ENCODE peak calls at places on chromosomes 4 and X, in five cellular contexts. One of them, this sample, is unnamed.

GRCh38 chr4:179625391-179625790 is 2183.2 kb upstream of the AGA start:
- DNase-seq in progenitor cell of endocrine pancreas: no peak
- DNase-seq in Calu3: no peak
- DNase-seq in left ventricle myocardium inferior: no peak
- DNase-seq in neural progenitor cell: peak; percentile 18
- DNase-seq in this sample: no peak

GRCh38 chr4:120673696-120674095 is 248.8 kb downstream of the PRDM5 start:
- DNase-seq in progenitor cell of endocrine pancreas: no peak
- DNase-seq in Calu3: no peak
- DNase-seq in left ventricle myocardium inferior: no peak
- DNase-seq in neural progenitor cell: no peak
- DNase-seq in this sample: no peak

GRCh38 chrX:119784747-119785446 is 6.5 kb downstream of the RPL39 start:
- DNase-seq in progenitor cell of endocrine pancreas: no peak
- DNase-seq in Calu3: peak; percentile 62
- DNase-seq in left ventricle myocardium inferior: no peak
- DNase-seq in neural progenitor cell: peak; percentile 24
- DNase-seq in this sample: no peak

GRCh38 chr4:105520819-105521790 is 31.3 kb upstream of the ARHGEF38 start:
- DNase-seq in progenitor cell of endocrine pancreas: no peak
- DNase-seq in Calu3: peak; percentile 55
- DNase-seq in left ventricle myocardium inferior: no peak
- DNase-seq in neural progenitor cell: peak; percentile 68
- DNase-seq in this sample: no peak

GRCh38 chrX:64204252-64204651 is 1.3 kb downstream of the AMER1 start:
- DNase-seq in progenitor cell of endocrine pancreas: no peak
- DNase-seq in Calu3: no peak
- DNase-seq in left ventricle myocardium inferior: peak; percentile 17
- DNase-seq in neural progenitor cell: peak; percentile 47
- DNase-seq in this sample: no peak

GRCh38 chr4:11130195-11130975 is 298.3 kb downstream of the HS3ST1 start:
- DNase-seq in progenitor cell of endocrine pancreas: no peak
- DNase-seq in Calu3: no peak
- DNase-seq in left ventricle myocardium inferior: no peak
- DNase-seq in neural progenitor cell: no peak
- DNase-seq in this sample: no peak

GRCh38 chr4:30269850-30270249 is 450.3 kb upstream of the PCDH7 start:
- DNase-seq in progenitor cell of endocrine pancreas: no peak
- DNase-seq in Calu3: no peak
- DNase-seq in left ventricle myocardium inferior: no peak
- DNase-seq in neural progenitor cell: no peak
- DNase-seq in this sample: no peak

GRCh38 chr4:126242679-126243390 is 928.1 kb downstream of the FAT4 start:
- DNase-seq in progenitor cell of endocrine pancreas: no peak
- DNase-seq in Calu3: no peak
- DNase-seq in left ventricle myocardium inferior: peak; percentile 63
- DNase-seq in neural progenitor cell: peak; percentile 5
- DNase-seq in this sample: no peak

GRCh38 chr4:73718375-73719373 is 21.7 kb upstream of the CXCL8 start:
- DNase-seq in progenitor cell of endocrine pancreas: no peak
- DNase-seq in Calu3: no peak
- DNase-seq in left ventricle myocardium inferior: no peak
- DNase-seq in neural progenitor cell: no peak
- DNase-seq in this sample: no peak

GRCh38 chr4:95048296-95048695 is 290.5 kb downstream of the BMPR1B start:
- DNase-seq in progenitor cell of endocrine pancreas: no peak
- DNase-seq in Calu3: no peak
- DNase-seq in left ventricle myocardium inferior: no peak
- DNase-seq in neural progenitor cell: no peak
- DNase-seq in this sample: no peak

GRCh38 chr4:150402968-150403367 is 179.0 kb upstream of the MAB21L2 start:
- DNase-seq in progenitor cell of endocrine pancreas: no peak
- DNase-seq in Calu3: peak; percentile 27
- DNase-seq in left ventricle myocardium inferior: peak; percentile 57
- DNase-seq in neural progenitor cell: peak; percentile 24
- DNase-seq in this sample: no peak

DNA sequence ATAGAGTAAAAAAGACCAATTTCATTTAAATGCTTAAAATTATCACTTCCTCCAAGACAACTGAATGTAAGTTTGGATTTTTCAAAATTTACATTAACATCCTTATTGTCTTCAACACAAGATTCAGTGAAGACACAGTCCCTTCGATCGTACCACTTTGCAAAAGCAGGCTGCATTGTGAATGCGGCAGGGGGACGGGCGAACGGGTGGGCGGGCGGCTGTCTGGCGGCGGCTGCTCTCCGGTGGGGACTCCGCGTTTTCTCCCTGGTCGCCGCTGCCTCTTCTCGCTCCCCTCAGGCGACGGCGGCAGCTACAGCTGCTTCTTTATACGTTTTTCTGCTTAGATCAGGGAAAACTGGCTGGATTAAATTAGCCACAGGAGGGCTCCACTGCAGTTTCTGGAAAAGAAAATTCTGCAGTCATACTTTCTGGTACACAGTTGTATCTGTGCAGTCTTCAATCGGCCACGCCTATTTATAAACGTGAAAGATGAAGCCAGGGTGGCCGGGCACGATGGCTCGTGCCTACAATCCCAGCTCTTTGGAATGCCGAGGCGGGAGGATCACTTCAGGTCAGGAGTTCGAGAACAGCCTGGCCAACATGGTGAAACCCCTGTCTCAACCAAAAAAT is 33.9 kb upstream of the HPF1 start:
- DNase-seq in progenitor cell of endocrine pancreas: peak; percentile 39
- DNase-seq in Calu3: peak; percentile 59
- DNase-seq in left ventricle myocardium inferior: no peak
- DNase-seq in neural progenitor cell: peak; percentile 81
- DNase-seq in this sample: no peak
- TF ChIP-seq CTCF in progenitor cell of endocrine pancreas: peak; percentile 66
- TF ChIP-seq CTCF in Calu3: peak; percentile 23
- TF ChIP-seq CTCF in left ventricle myocardium inferior: peak; percentile 64
- TF ChIP-seq CTCF in neural progenitor cell: peak; percentile 50
- TF ChIP-seq CTCF in this sample: peak; percentile 63

DNA sequence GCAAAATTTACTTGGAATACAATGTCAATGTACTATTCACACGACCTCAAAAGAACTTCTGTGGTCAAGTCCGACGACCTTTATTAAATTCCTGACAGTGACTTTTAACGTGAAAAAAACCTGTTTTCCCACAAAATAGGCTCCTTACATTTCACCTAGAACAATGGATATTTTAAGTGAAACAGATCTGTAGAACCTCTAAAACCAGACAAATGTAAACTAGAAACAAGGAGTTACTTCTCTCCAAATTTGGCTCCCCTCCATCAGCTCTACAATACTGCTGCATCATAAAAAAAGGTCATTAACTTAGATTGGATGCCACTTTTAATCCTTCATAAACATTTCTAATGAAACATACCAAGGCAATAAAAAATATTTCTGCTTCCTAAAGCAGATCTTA is 1.2 kb downstream of the NEK1 start:
- DNase-seq in progenitor cell of endocrine pancreas: no peak
- DNase-seq in Calu3: no peak
- DNase-seq in left ventricle myocardium inferior: no peak
- DNase-seq in neural progenitor cell: no peak
- DNase-seq in this sample: no peak
- TF ChIP-seq CTCF in progenitor cell of endocrine pancreas: no peak
- TF ChIP-seq CTCF in Calu3: no peak
- TF ChIP-seq CTCF in left ventricle myocardium inferior: no peak
- TF ChIP-seq CTCF in neural progenitor cell: no peak
- TF ChIP-seq CTCF in this sample: no peak

GRCh38 chr4:56908206-56909082 is 744 bp downstream of the REST start:
- DNase-seq in progenitor cell of endocrine pancreas: peak; percentile 68
- DNase-seq in Calu3: peak; percentile 66
- DNase-seq in left ventricle myocardium inferior: peak; percentile 60
- DNase-seq in neural progenitor cell: peak; percentile 95
- DNase-seq in this sample: no peak
- TF ChIP-seq CTCF in progenitor cell of endocrine pancreas: no peak
- TF ChIP-seq CTCF in Calu3: no peak
- TF ChIP-seq CTCF in left ventricle myocardium inferior: no peak
- TF ChIP-seq CTCF in neural progenitor cell: no peak
- TF ChIP-seq CTCF in this sample: no peak

DNA sequence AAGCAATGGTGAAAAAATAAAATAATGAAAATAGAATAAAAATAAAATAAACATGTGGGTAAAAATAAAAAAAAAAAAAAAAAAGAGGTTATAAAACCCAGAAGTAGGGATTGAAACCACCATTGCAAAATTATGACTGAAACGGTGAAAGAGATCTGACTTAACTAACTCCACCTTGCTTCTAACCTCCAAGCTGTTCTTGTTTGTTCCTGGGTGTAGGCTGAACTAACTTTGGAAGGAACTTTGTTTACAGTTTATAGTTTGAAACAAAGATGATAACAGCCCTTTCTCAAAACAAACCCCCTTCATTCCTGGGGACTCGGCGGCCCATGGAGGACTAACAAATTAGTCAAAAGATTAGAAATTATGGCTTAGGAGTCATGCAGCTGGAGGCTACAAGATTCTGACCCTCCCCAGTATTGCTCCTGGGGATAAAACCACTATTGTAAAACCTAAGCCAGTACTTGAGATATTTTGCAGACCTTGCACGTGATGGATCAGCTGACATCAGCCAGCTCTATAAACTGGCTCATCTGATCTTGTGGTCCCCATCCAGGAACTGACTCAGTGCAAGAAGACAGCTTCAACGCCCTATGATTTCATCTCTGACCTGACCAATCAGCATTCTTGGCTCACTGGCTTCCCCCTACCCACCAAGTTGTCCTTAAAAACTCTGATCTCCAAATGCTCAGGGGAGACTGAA is 30.4 kb downstream of the DDX60L start:
- DNase-seq in progenitor cell of endocrine pancreas: no peak
- DNase-seq in Calu3: no peak
- DNase-seq in left ventricle myocardium inferior: no peak
- DNase-seq in neural progenitor cell: no peak
- DNase-seq in this sample: no peak
- TF ChIP-seq CTCF in progenitor cell of endocrine pancreas: no peak
- TF ChIP-seq CTCF in Calu3: no peak
- TF ChIP-seq CTCF in left ventricle myocardium inferior: no peak
- TF ChIP-seq CTCF in neural progenitor cell: no peak
- TF ChIP-seq CTCF in this sample: no peak

DNA sequence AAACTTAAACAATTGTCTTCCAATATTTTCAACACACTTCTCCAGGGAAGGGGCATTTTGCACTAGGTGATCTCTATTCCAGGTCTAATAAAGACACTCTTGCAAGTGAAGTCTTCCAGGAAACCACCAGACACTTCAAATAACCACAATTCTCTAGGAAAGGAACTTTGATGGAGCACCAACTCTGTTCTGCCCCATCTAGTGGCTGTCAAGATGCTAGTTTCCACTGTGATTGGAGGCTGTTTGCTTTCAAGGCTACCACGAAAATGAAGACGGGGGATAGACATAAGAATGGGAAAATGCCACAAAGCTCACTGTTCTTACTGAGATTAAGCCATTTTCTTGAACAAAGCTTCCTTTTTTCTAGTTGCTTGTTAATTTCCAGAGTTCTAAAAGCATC is 100.6 kb upstream of the F9 start:
- DNase-seq in progenitor cell of endocrine pancreas: no peak
- DNase-seq in Calu3: no peak
- DNase-seq in left ventricle myocardium inferior: no peak
- DNase-seq in neural progenitor cell: peak; percentile 40
- DNase-seq in this sample: no peak
- TF ChIP-seq CTCF in progenitor cell of endocrine pancreas: peak; percentile 38
- TF ChIP-seq CTCF in Calu3: no peak
- TF ChIP-seq CTCF in left ventricle myocardium inferior: peak; percentile 26
- TF ChIP-seq CTCF in neural progenitor cell: peak; percentile 48
- TF ChIP-seq CTCF in this sample: no peak

GRCh38 chr4:3637326-3638016 is 105.2 kb upstream of the LRPAP1 start:
- DNase-seq in progenitor cell of endocrine pancreas: no peak
- DNase-seq in Calu3: no peak
- DNase-seq in left ventricle myocardium inferior: no peak
- DNase-seq in neural progenitor cell: no peak
- DNase-seq in this sample: no peak
- TF ChIP-seq CTCF in progenitor cell of endocrine pancreas: no peak
- TF ChIP-seq CTCF in Calu3: no peak
- TF ChIP-seq CTCF in left ventricle myocardium inferior: no peak
- TF ChIP-seq CTCF in neural progenitor cell: no peak
- TF ChIP-seq CTCF in this sample: no peak

GRCh38 chr4:1776521-1777161 is 16.5 kb upstream of the FGFR3 start:
- DNase-seq in progenitor cell of endocrine pancreas: no peak
- DNase-seq in Calu3: no peak
- DNase-seq in left ventricle myocardium inferior: no peak
- DNase-seq in neural progenitor cell: no peak
- DNase-seq in this sample: no peak
- TF ChIP-seq CTCF in progenitor cell of endocrine pancreas: no peak
- TF ChIP-seq CTCF in Calu3: no peak
- TF ChIP-seq CTCF in left ventricle myocardium inferior: no peak
- TF ChIP-seq CTCF in neural progenitor cell: no peak
- TF ChIP-seq CTCF in this sample: no peak

GRCh38 chr4:157983300-157983699 is 189.5 kb downstream of the GASK1B start:
- DNase-seq in progenitor cell of endocrine pancreas: no peak
- DNase-seq in Calu3: no peak
- DNase-seq in left ventricle myocardium inferior: no peak
- DNase-seq in neural progenitor cell: no peak
- DNase-seq in this sample: no peak

GRCh38 chr4:157984285-157984911 is 188.4 kb downstream of the GASK1B start:
- DNase-seq in progenitor cell of endocrine pancreas: no peak
- DNase-seq in Calu3: no peak
- DNase-seq in left ventricle myocardium inferior: no peak
- DNase-seq in neural progenitor cell: no peak
- DNase-seq in this sample: no peak

GRCh38 chr4:157977086-157977485 is 195.7 kb downstream of the GASK1B start:
- DNase-seq in progenitor cell of endocrine pancreas: no peak
- DNase-seq in Calu3: no peak
- DNase-seq in left ventricle myocardium inferior: no peak
- DNase-seq in neural progenitor cell: no peak
- DNase-seq in this sample: no peak

GRCh38 chr4:157980158-157980557 is 192.7 kb downstream of the GASK1B start:
- DNase-seq in progenitor cell of endocrine pancreas: no peak
- DNase-seq in Calu3: no peak
- DNase-seq in left ventricle myocardium inferior: no peak
- DNase-seq in neural progenitor cell: no peak
- DNase-seq in this sample: no peak

GRCh38 chr4:157978680-157979361 is 194.0 kb downstream of the GASK1B start:
- DNase-seq in progenitor cell of endocrine pancreas: peak; percentile 24
- DNase-seq in Calu3: peak; percentile 29
- DNase-seq in left ventricle myocardium inferior: peak; percentile 29
- DNase-seq in neural progenitor cell: peak; percentile 83
- DNase-seq in this sample: peak; percentile 16
- TF ChIP-seq CTCF in progenitor cell of endocrine pancreas: peak; percentile 89
- TF ChIP-seq CTCF in Calu3: peak; percentile 57
- TF ChIP-seq CTCF in left ventricle myocardium inferior: peak; percentile 85
- TF ChIP-seq CTCF in neural progenitor cell: peak; percentile 89
- TF ChIP-seq CTCF in this sample: peak; percentile 88

This sample was measured in D721Med.